ENCODE peak calls at places on chromosomes 16 and 17, in ten cellular contexts. J is H9; D is esophagus squamous epithelium; B is lower leg skin; V is psoas muscle; H is lung; O is CD4-positive, alpha-beta T cell; K is GM13976; R is OCI-LY7; C is HL-60. X is an unnamed sample.

GRCh38 chr17:68684860-68685493 is 83.8 kb upstream of the FAM20A start:
- DNase-seq in J (no peak), D (no peak), B (peak; percentile 43), V (no peak), H (no peak), O (no peak), K (no peak), R (no peak), C (no peak), X (no peak)

GRCh38 chr17:68456529-68457167 is 648 bp downstream of the WIPI1 start:
- DNase-seq in J (peak; percentile 96), D (no peak), B (peak; percentile 83), V (peak; percentile 81), H (peak; percentile 69), O (no peak), K (peak; percentile 29), R (no peak), C (peak; percentile 19), X (peak; percentile 91)

GRCh38 chr16:14357328-14357727 is 272.7 kb downstream of the PARN start:
- DNase-seq in J (no peak), D (no peak), B (no peak), V (no peak), H (no peak), O (no peak), K (no peak), R (no peak), C (no peak), X (no peak)

GRCh38 chr16:49587511-49587910 is 213.9 kb downstream of the C16orf78 start:
- DNase-seq in J (peak; percentile 17), D (no peak), B (no peak), V (no peak), H (no peak), O (no peak), K (no peak), R (no peak), C (no peak), X (no peak)

GRCh38 chr17:72976971-72977767 is 115.3 kb downstream of the SLC39A11 start:
- DNase-seq in J (no peak), D (no peak), B (peak; percentile 18), V (peak; percentile 26), H (peak; percentile 32), O (no peak), K (peak; percentile 56), R (no peak), C (no peak), X (no peak)

GRCh38 chr16:70151941-70152509 is 21.6 kb upstream of the CLEC18C start:
- DNase-seq in J (no peak), D (no peak), B (no peak), V (no peak), H (no peak), O (no peak), K (peak; percentile 35), R (no peak), C (no peak), X (no peak)

GRCh38 chr17:45042346-45043120 is 8.9 kb downstream of the DCAKD start:
- DNase-seq in J (no peak), D (no peak), B (no peak), V (no peak), H (no peak), O (no peak), K (no peak), R (no peak), C (no peak), X (no peak)

GRCh38 chr16:24580665-24581064 is 41.3 kb downstream of the RBBP6 start:
- DNase-seq in J (no peak), D (no peak), B (no peak), V (no peak), H (no peak), O (no peak), K (peak; percentile 31), R (no peak), C (no peak), X (no peak)

GRCh38 chr16:71412270-71413160 is 29.3 kb downstream of the TLE7 start:
- DNase-seq in J (peak; percentile 91), D (no peak), B (peak; percentile 67), V (peak; percentile 46), H (peak; percentile 75), O (peak; percentile 60), K (peak; percentile 86), R (peak; percentile 77), C (peak; percentile 53), X (no peak)

GRCh38 chr17:42334667-42335066 is 46.4 kb downstream of the STAT5A start:
- DNase-seq in J (no peak), D (no peak), B (no peak), V (no peak), H (no peak), O (no peak), K (no peak), R (no peak), C (no peak), X (no peak)
- TF ChIP-seq CTCF in J (no peak), D (no peak), B (no peak), V (no peak), H (no peak), O (no peak), K (no peak), R (peak; percentile 36), C (no peak), X (no peak)

GRCh38 chr17:64775701-64776570 is 113.8 kb upstream of the SMURF2 start:
- DNase-seq in J (no peak), D (no peak), B (no peak), V (no peak), H (no peak), O (no peak), K (no peak), R (no peak), C (no peak), X (no peak)

GRCh38 chr17:64774888-64775600 is 112.9 kb upstream of the SMURF2 start:
- DNase-seq in J (no peak), D (no peak), B (no peak), V (no peak), H (no peak), O (no peak), K (no peak), R (no peak), C (no peak), X (no peak)

GRCh38 chr17:64773386-64773835 is 111.3 kb upstream of the SMURF2 start:
- DNase-seq in J (no peak), D (no peak), B (no peak), V (no peak), H (no peak), O (no peak), K (no peak), R (no peak), C (no peak), X (no peak)

GRCh38 chr17:64772845-64773299 is 110.8 kb upstream of the SMURF2 start:
- DNase-seq in J (no peak), D (no peak), B (no peak), V (no peak), H (no peak), O (no peak), K (no peak), R (no peak), C (no peak), X (no peak)

GRCh38 chr17:64773836-64774761 is 112.0 kb upstream of the SMURF2 start:
- DNase-seq in J (peak; percentile 97), D (no peak), B (no peak), V (no peak), H (peak; percentile 85), O (no peak), K (peak; percentile 70), R (peak; percentile 70), C (peak; percentile 22), X (no peak)
- TF ChIP-seq CTCF in J (peak; percentile 71), D (no peak), B (no peak), V (no peak), H (no peak), O (no peak), K (no peak), R (peak; percentile 68), C (no peak), X (no peak)

DNA sequence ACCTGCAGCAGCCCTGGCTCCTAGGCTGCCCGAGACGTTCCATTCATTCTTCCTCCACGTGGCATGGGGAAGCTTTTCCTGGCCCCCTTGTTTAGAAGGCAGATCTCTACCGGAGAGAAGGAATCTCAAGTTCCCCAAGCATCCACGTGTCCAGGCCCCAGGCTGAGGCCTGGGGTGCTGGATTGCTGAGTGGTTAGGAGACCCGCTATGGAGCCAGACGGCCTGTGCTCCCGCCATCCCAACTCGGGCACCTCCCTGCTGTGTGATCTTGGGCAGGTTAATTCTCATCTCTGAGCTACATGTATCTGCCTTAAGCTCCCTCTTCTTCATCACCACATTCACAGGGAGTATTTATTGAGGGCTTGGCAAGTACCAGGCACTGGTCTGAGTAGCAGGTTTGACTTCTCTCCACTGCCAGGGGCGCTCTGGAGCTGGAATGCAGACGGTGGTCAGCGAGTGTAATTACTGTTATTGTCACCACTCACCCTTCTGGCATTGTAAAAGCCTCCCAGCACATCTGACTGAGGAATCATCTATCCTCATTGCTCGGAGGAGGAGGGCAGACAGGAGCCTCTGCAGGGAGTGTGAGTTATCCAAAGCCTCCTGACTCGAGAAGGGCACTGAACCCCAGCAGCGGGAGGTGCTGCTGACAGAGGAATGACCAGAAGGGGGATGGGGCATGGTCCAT is 1.1 kb upstream of the ADGRG1 start:
- DNase-seq in J (peak; percentile 69), D (no peak), B (no peak), V (no peak), H (no peak), O (no peak), K (no peak), R (no peak), C (no peak), X (no peak)
- TF ChIP-seq CTCF in J (peak; percentile 47), D (no peak), B (no peak), V (no peak), H (no peak), O (no peak), K (no peak), R (no peak), C (no peak), X (no peak)

GRCh38 chr17:78785663-78786057 is 3.6 kb upstream of the CYTH1 start:
- DNase-seq in J (no peak), D (no peak), B (no peak), V (no peak), H (no peak), O (no peak), K (no peak), R (no peak), C (no peak), X (no peak)
- TF ChIP-seq CTCF in J (no peak), D (no peak), B (no peak), V (no peak), H (no peak), O (no peak), K (no peak), R (no peak), C (no peak), X (no peak)

DNA sequence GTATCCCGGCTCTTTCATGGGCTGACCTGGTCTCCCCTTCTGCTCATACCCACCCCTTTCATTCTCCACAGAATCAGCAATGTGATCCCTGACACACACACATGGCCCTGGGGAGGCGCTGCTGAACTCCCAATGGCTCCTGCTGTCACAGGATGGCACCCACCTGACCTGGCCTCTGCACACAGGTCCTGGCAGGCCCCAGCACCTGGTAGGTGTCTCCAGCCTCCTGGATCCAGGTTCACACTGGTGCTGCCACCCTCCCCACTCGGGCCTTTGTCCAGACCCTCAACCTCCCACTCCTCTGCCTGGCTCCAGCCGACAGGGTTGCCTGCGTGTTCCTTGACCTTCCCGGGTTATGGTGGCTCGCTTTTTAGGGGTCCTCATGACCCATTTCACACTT is 1.3 kb upstream of the CD300C start:
- DNase-seq in J (no peak), D (no peak), B (no peak), V (no peak), H (no peak), O (no peak), K (no peak), R (no peak), C (no peak), X (no peak)
- TF ChIP-seq CTCF in J (no peak), D (no peak), B (no peak), V (no peak), H (no peak), O (no peak), K (no peak), R (no peak), C (no peak), X (no peak)

GRCh38 chr17:18257268-18257681 is 1.3 kb downstream of the FLII start:
- DNase-seq in J (peak; percentile 80), D (no peak), B (no peak), V (no peak), H (peak; percentile 50), O (no peak), K (no peak), R (no peak), C (no peak), X (no peak)
- TF ChIP-seq CTCF in J (no peak), D (no peak), B (no peak), V (no peak), H (no peak), O (no peak), K (no peak), R (no peak), C (no peak), X (no peak)

X was measured in coronary artery.